ENCODE peak calls at places on chromosomes 3 and 15, in four cellular contexts. One of them, this sample, is unnamed.

GRCh38 chr3:151709847-151710246 is 23.9 kb upstream of the AADACL2 start:
- DNase-seq in lower lobe of right lung: no peak
- DNase-seq in stomach: no peak
- DNase-seq in CD4-positive, alpha-beta T cell: no peak
- DNase-seq in this sample: peak

GRCh38 chr3:107384907-107385306 is 7.7 kb downstream of the CCDC54 start:
- DNase-seq in stomach: no peak
- DNase-seq in CD4-positive, alpha-beta T cell: no peak
- DNase-seq in lower lobe of right lung: no peak
- DNase-seq in this sample: no peak

GRCh38 chr3:64223809-64224570 is 1.3 kb downstream of the PRICKLE2 start:
- DNase-seq in lower lobe of right lung: no peak
- DNase-seq in CD4-positive, alpha-beta T cell: no peak
- DNase-seq in stomach: no peak
- DNase-seq in this sample: no peak

GRCh38 chr3:57910988-57911387 is 97.2 kb upstream of the FLNB start:
- DNase-seq in stomach: no peak
- DNase-seq in CD4-positive, alpha-beta T cell: peak
- DNase-seq in lower lobe of right lung: no peak
- DNase-seq in this sample: no peak

GRCh38 chr3:57500506-57500905 is 43.6 kb downstream of the DNAH12 start:
- DNase-seq in CD4-positive, alpha-beta T cell: no peak
- DNase-seq in lower lobe of right lung: no peak
- DNase-seq in stomach: no peak
- DNase-seq in this sample: no peak

GRCh38 chr3:127779747-127780146 is 42.6 kb downstream of the MGLL start:
- DNase-seq in lower lobe of right lung: no peak
- DNase-seq in stomach: no peak
- DNase-seq in CD4-positive, alpha-beta T cell: no peak
- DNase-seq in this sample: peak

GRCh38 chr3:33187368-33187634 is 31.3 kb downstream of the SUSD5 start:
- DNase-seq in CD4-positive, alpha-beta T cell: no peak
- DNase-seq in lower lobe of right lung: no peak
- DNase-seq in stomach: no peak
- DNase-seq in this sample: peak

GRCh38 chr15:38874464-38874863 is 309.9 kb upstream of the RASGRP1 start:
- DNase-seq in stomach: no peak
- DNase-seq in CD4-positive, alpha-beta T cell: no peak
- DNase-seq in lower lobe of right lung: peak
- DNase-seq in this sample: no peak

GRCh38 chr15:85689729-85690128 is 105.0 kb downstream of the KLHL25 start:
- DNase-seq in lower lobe of right lung: peak
- DNase-seq in CD4-positive, alpha-beta T cell: peak
- DNase-seq in stomach: peak
- DNase-seq in this sample: no peak

GRCh38 chr15:27550635-27551034 is 548.5 kb downstream of the OCA2 start:
- DNase-seq in CD4-positive, alpha-beta T cell: no peak
- DNase-seq in stomach: no peak
- DNase-seq in lower lobe of right lung: no peak
- DNase-seq in this sample: no peak

GRCh38 chr3:151501171-151501790 is 40.4 kb upstream of the IGSF10 start:
- DNase-seq in CD4-positive, alpha-beta T cell: no peak
- DNase-seq in lower lobe of right lung: no peak
- DNase-seq in stomach: no peak
- DNase-seq in this sample: no peak

GRCh38 chr15:71496336-71496955 is 313.9 kb upstream of the NR2E3 start:
- DNase-seq in lower lobe of right lung: no peak
- DNase-seq in stomach: no peak
- DNase-seq in CD4-positive, alpha-beta T cell: no peak
- DNase-seq in this sample: peak

GRCh38 chr3:124256156-124256555 is 264.2 kb upstream of the ROPN1 start:
- DNase-seq in stomach: no peak
- DNase-seq in CD4-positive, alpha-beta T cell: no peak
- DNase-seq in lower lobe of right lung: no peak
- DNase-seq in this sample: no peak

GRCh38 chr15:57649138-57649537 is 57.4 kb upstream of the POLR2M start:
- DNase-seq in CD4-positive, alpha-beta T cell: no peak
- DNase-seq in stomach: no peak
- DNase-seq in lower lobe of right lung: no peak
- DNase-seq in this sample: peak

GRCh38 chr3:133753107-133753778 is 7.0 kb downstream of the TF start:
- DNase-seq in CD4-positive, alpha-beta T cell: no peak
- DNase-seq in stomach: no peak
- DNase-seq in lower lobe of right lung: no peak
- DNase-seq in this sample: no peak

GRCh38 chr15:62494144-62494543 is 329.1 kb upstream of the C2CD4B start:
- DNase-seq in lower lobe of right lung: no peak
- DNase-seq in stomach: no peak
- DNase-seq in CD4-positive, alpha-beta T cell: no peak
- DNase-seq in this sample: no peak

GRCh38 chr15:89633585-89633984 is 21.7 kb downstream of the KIF7 start:
- DNase-seq in lower lobe of right lung: no peak
- DNase-seq in CD4-positive, alpha-beta T cell: no peak
- DNase-seq in stomach: peak
- DNase-seq in this sample: no peak

GRCh38 chr3:42185044-42185443 is 80.9 kb downstream of the CCK start:
- DNase-seq in stomach: peak
- DNase-seq in lower lobe of right lung: no peak
- DNase-seq in CD4-positive, alpha-beta T cell: no peak
- DNase-seq in this sample: no peak

GRCh38 chr15:101206173-101206572 is 45.7 kb downstream of the CHSY1 start:
- DNase-seq in stomach: no peak
- DNase-seq in CD4-positive, alpha-beta T cell: peak
- DNase-seq in lower lobe of right lung: no peak
- DNase-seq in this sample: peak

GRCh38 chr3:126939347-126939735 is 43.6 kb upstream of the PLXNA1 start:
- DNase-seq in lower lobe of right lung: no peak
- DNase-seq in CD4-positive, alpha-beta T cell: no peak
- DNase-seq in stomach: no peak
- DNase-seq in this sample: no peak

GRCh38 chr3:20111836-20112235 is 71.6 kb downstream of the KAT2B start:
- DNase-seq in CD4-positive, alpha-beta T cell: no peak
- DNase-seq in stomach: no peak
- DNase-seq in lower lobe of right lung: no peak
- DNase-seq in this sample: peak

GRCh38 chr3:158768881-158769518 is 32.9 kb upstream of the MFSD1 start:
- DNase-seq in stomach: no peak
- DNase-seq in CD4-positive, alpha-beta T cell: no peak
- DNase-seq in lower lobe of right lung: no peak
- DNase-seq in this sample: peak

GRCh38 chr3:42667096-42667522 is 13.6 kb downstream of the ZBTB47 start:
- DNase-seq in stomach: no peak
- DNase-seq in lower lobe of right lung: no peak
- DNase-seq in CD4-positive, alpha-beta T cell: no peak
- DNase-seq in this sample: no peak

GRCh38 chr3:88713233-88713691 is 394.2 kb upstream of the EPHA3 start:
- DNase-seq in CD4-positive, alpha-beta T cell: no peak
- DNase-seq in lower lobe of right lung: no peak
- DNase-seq in stomach: no peak
- DNase-seq in this sample: peak

GRCh38 chr3:78632925-78633324 is 1134.9 kb downstream of the ROBO1 start:
- DNase-seq in lower lobe of right lung: no peak
- DNase-seq in CD4-positive, alpha-beta T cell: no peak
- DNase-seq in stomach: no peak
- DNase-seq in this sample: no peak
- H3K27ac ChIP-seq in lower lobe of right lung: no peak
- H3K27ac ChIP-seq in CD4-positive, alpha-beta T cell: no peak
- H3K27ac ChIP-seq in stomach: no peak
- H3K27ac ChIP-seq in this sample: peak

DNA sequence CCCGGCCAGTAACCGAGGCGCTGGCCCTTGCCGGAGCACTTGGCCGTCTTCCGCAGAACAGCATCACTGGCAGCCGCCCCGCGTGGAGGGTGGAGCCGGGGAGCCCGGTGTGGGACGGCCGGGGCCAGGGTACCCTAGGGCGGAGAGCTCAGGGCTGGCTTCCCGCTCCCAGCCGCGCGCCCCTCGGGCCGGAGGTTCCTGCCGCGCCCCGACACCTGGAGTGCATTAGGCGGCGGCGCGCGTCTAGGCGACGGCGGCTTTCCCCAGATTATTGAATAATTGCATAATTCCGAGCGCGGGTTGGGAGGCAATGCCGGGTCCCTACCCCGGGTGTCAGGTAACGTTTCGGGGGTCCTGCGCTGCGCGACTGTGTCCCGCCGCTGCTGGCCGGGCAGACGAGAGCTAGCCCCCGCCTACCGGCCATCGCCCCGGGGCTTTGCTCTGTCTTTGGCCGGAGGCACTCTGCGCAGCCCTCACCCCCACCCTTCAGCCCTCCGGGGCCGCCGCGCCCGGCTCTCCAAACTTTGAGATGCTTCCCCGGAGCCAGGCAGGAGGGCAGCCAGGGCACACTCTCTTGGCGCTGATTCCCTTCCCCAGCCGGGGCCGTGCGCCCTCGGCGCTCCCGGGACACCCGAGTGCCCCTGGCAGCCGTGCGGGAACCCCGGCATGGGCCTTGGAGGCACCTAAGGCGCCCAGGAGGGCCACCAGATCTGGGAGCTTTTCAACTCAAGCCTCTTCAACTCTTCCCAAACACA is 749 bp downstream of the ITGA11 start:
- DNase-seq in stomach: peak
- DNase-seq in lower lobe of right lung: no peak
- DNase-seq in CD4-positive, alpha-beta T cell: no peak
- DNase-seq in this sample: no peak
- TF ChIP-seq CTCF in stomach: no peak
- TF ChIP-seq CTCF in lower lobe of right lung: no peak
- TF ChIP-seq CTCF in CD4-positive, alpha-beta T cell: no peak
- TF ChIP-seq CTCF in this sample: no peak

GRCh38 chr3:72346526-72346926 is 501.7 kb downstream of the SHQ1 start:
- DNase-seq in CD4-positive, alpha-beta T cell: no peak
- DNase-seq in stomach: no peak
- DNase-seq in lower lobe of right lung: no peak
- DNase-seq in this sample: peak

GRCh38 chr3:72347819-72348319 is 500.4 kb downstream of the SHQ1 start:
- DNase-seq in CD4-positive, alpha-beta T cell: peak
- DNase-seq in stomach: peak
- DNase-seq in lower lobe of right lung: peak
- DNase-seq in this sample: peak

GRCh38 chr3:72345980-72346379 is 502.3 kb downstream of the SHQ1 start:
- DNase-seq in CD4-positive, alpha-beta T cell: no peak
- DNase-seq in lower lobe of right lung: no peak
- DNase-seq in stomach: no peak
- DNase-seq in this sample: no peak

GRCh38 chr3:72350761-72351505 is 497.3 kb downstream of the SHQ1 start:
- DNase-seq in stomach: no peak
- DNase-seq in lower lobe of right lung: no peak
- DNase-seq in CD4-positive, alpha-beta T cell: no peak
- DNase-seq in this sample: no peak

DNA sequence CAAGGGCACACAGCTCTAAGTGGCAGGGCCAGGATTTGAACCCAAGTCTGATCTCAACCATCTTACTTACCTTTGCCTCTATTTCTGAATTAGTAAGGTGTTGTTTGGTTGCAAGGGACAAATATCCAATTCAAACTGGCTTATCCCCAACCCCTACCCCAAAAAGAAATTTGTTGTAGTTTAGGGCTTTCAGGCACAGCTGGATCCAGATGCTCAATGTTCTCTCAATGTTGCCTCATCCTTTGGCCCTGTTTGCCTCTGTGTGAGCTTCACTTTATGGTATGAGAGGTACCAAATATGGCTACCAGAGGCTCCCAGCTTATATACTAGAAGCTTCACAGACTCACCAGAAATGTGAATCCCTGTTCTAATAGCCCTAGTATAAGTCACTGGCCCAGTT is 499.9 kb downstream of the SHQ1 start:
- DNase-seq in lower lobe of right lung: no peak
- DNase-seq in CD4-positive, alpha-beta T cell: no peak
- DNase-seq in stomach: no peak
- DNase-seq in this sample: no peak
- H3K27ac ChIP-seq in lower lobe of right lung: no peak
- H3K27ac ChIP-seq in CD4-positive, alpha-beta T cell: no peak
- H3K27ac ChIP-seq in stomach: no peak
- H3K27ac ChIP-seq in this sample: no peak

GRCh38 chr15:42069025-42069424 is 25.3 kb downstream of the PLA2G4D start:
- DNase-seq in stomach: no peak
- DNase-seq in lower lobe of right lung: no peak
- DNase-seq in CD4-positive, alpha-beta T cell: no peak
- DNase-seq in this sample: no peak
- TF ChIP-seq CTCF in stomach: no peak
- TF ChIP-seq CTCF in lower lobe of right lung: no peak
- TF ChIP-seq CTCF in CD4-positive, alpha-beta T cell: no peak
- TF ChIP-seq CTCF in this sample: peak

GRCh38 chr3:4672727-4673126 is 179.6 kb downstream of the ITPR1 start:
- DNase-seq in CD4-positive, alpha-beta T cell: no peak
- DNase-seq in stomach: no peak
- DNase-seq in lower lobe of right lung: no peak
- DNase-seq in this sample: no peak
- H3K27ac ChIP-seq in CD4-positive, alpha-beta T cell: no peak
- H3K27ac ChIP-seq in stomach: no peak
- H3K27ac ChIP-seq in lower lobe of right lung: no peak
- H3K27ac ChIP-seq in this sample: no peak

GRCh38 chr3:23805228-23805880 is 401 bp upstream of the UBE2E1 start:
- DNase-seq in stomach: no peak
- DNase-seq in CD4-positive, alpha-beta T cell: no peak
- DNase-seq in lower lobe of right lung: no peak
- DNase-seq in this sample: no peak

GRCh38 chr3:23804441-23805227 is 1.1 kb upstream of the UBE2E1 start:
- DNase-seq in CD4-positive, alpha-beta T cell: no peak
- DNase-seq in stomach: no peak
- DNase-seq in lower lobe of right lung: no peak
- DNase-seq in this sample: no peak

GRCh38 chr3:23797490-23797889 is 8.3 kb upstream of the UBE2E1 start:
- DNase-seq in stomach: no peak
- DNase-seq in lower lobe of right lung: no peak
- DNase-seq in CD4-positive, alpha-beta T cell: no peak
- DNase-seq in this sample: no peak

GRCh38 chr3:23796518-23796917 is 9.2 kb upstream of the UBE2E1 start:
- DNase-seq in stomach: no peak
- DNase-seq in CD4-positive, alpha-beta T cell: no peak
- DNase-seq in lower lobe of right lung: no peak
- DNase-seq in this sample: peak

DNA sequence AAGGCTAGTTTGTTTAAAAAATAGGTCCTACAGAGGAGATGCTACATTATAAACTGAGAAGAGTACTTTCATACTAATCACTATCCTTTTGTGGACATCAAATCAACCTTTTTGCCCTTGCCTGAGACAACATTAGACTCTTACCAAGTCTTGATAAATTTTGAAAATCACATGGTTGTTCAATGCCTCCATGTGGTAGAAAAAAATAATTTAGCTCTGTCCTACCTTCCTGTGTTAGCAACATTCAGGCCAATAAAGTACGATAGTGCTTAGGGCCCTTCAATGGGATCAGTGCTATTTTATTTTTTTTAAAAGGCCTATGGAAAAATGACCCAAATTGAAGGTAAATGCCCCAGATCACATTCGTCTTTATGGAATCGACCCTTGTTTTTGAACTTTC is 5.0 kb upstream of the UBE2E1 start:
- DNase-seq in lower lobe of right lung: no peak
- DNase-seq in CD4-positive, alpha-beta T cell: no peak
- DNase-seq in stomach: no peak
- DNase-seq in this sample: no peak
- TF ChIP-seq CTCF in lower lobe of right lung: peak
- TF ChIP-seq CTCF in CD4-positive, alpha-beta T cell: no peak
- TF ChIP-seq CTCF in stomach: no peak
- TF ChIP-seq CTCF in this sample: peak

This sample was measured in foreskin keratinocyte.